ENCODE peak calls at places on chromosomes 13 and 19, in eight cellular contexts. Q is cardiac muscle cell; Y is LoVo; J is pons; T is LNCaP clone FGC; N is stimulated activated CD4-positive, alpha-beta T cell treated with anti-CD3 and anti-CD28 coated beads, Interleukin-1b, Interleukin-23, amount 100 ng/mL, for 24 hours; O is fibroblast of pulmonary artery; A is heart right ventricle. I is an unnamed sample.

GRCh38 chr19:19480688-19481087 is 34.7 kb downstream of the TSSK6 start:
- DNase-seq in Y (no peak), A (no peak), N (no peak), T (no peak), J (no peak), Q (no peak), O (no peak), I (no peak)

GRCh38 chr13:113098163-113098732 is 7.3 kb upstream of the F7 start:
- DNase-seq in J (no peak), O (no peak), Y (no peak), A (no peak), T (no peak), Q (no peak), N (no peak), I (peak)

GRCh38 chr13:84399320-84400085 is 517.2 kb upstream of the SLITRK1 start:
- DNase-seq in T (no peak), Q (no peak), Y (no peak), O (no peak), J (no peak), A (no peak), N (no peak), I (no peak)

GRCh38 chr13:49569993-49570689 is 15.2 kb downstream of the RCBTB1 start:
- DNase-seq in O (no peak), A (no peak), T (no peak), Q (no peak), J (no peak), Y (no peak), N (no peak), I (no peak)

GRCh38 chr19:6383188-6383587 is 7.5 kb upstream of the PSPN start:
- DNase-seq in A (no peak), O (no peak), J (no peak), Y (no peak), N (no peak), T (no peak), Q (no peak), I (no peak)

GRCh38 chr13:40446365-40446764 is 220.1 kb downstream of the FOXO1 start:
- DNase-seq in A (no peak), T (peak), Y (no peak), Q (no peak), O (peak), N (no peak), J (no peak), I (no peak)

GRCh38 chr19:51301266-51301665 is 10.2 kb upstream of the IGLON5 start:
- DNase-seq in N (no peak), Q (no peak), Y (no peak), T (no peak), O (no peak), J (no peak), A (no peak), I (no peak)

GRCh38 chr19:31838163-31838798 is 489.0 kb upstream of the TSHZ3 start:
- DNase-seq in Q (no peak), N (no peak), T (no peak), O (no peak), J (no peak), A (no peak), Y (no peak), I (no peak)

GRCh38 chr13:113297370-113297871 is 382 bp downstream of the LAMP1 start:
- DNase-seq in Y (no peak), J (peak), T (no peak), A (no peak), O (peak), Q (no peak), N (no peak), I (no peak)

GRCh38 chr19:20077791-20078463 is at the start of gene ZNF90:
- DNase-seq in Q (peak), A (peak), N (peak), Y (no peak), O (peak), J (peak), T (no peak), I (peak)

GRCh38 chr13:35499131-35500051 is 22.9 kb upstream of the MAB21L1 start:
- DNase-seq in O (no peak), N (no peak), Y (no peak), Q (peak), T (no peak), A (no peak), J (peak), I (no peak)

GRCh38 chr19:35582760-35583159 is 3.2 kb upstream of the PMIS2 start:
- DNase-seq in A (no peak), J (no peak), Y (no peak), Q (no peak), N (no peak), O (no peak), T (no peak), I (no peak)